ENCODE peak calls at places on chromosomes 5 and 9, in eight cellular contexts. M is HT-29; Z is foreskin fibroblast; Q is astrocyte of the spinal cord; D is D341Med; R is mesenteric fat pad; V is activated effector memory CD4-positive, alpha-beta T cell treated with anti-CD3 and anti-CD28 coated beads, Interleukin-2, amount 50 U/mL, for 16 hours; H is astrocyte of the cerebellum. C is an unnamed sample.

GRCh38 chr5:72454996-72455395 is 52.2 kb downstream of the ZNF366 start:
- DNase-seq in M (no peak), Z (no peak), Q (no peak), D (no peak), R (no peak), V (no peak), H (no peak), C (no peak)

GRCh38 chr9:124697326-124698200 is 73.5 kb downstream of the NR6A1 start:
- DNase-seq in M (no peak), Z (peak; percentile 11), Q (peak; percentile 63), D (no peak), R (no peak), V (no peak), H (no peak), C (peak; percentile 40)

GRCh38 chr5:10304932-10305331 is 2.8 kb downstream of the CMBL start:
- DNase-seq in M (peak; percentile 62), Z (no peak), Q (no peak), D (no peak), R (no peak), V (no peak), H (no peak), C (no peak)

GRCh38 chr5:141734501-141735231 is 52.6 kb upstream of the ARAP3 start:
- DNase-seq in M (peak; percentile 59), Z (peak; percentile 81), Q (peak; percentile 54), D (no peak), R (no peak), V (no peak), H (peak; percentile 29), C (peak; percentile 66)

GRCh38 chr9:346114-346513 is 131.4 kb downstream of the DOCK8 start:
- DNase-seq in M (no peak), Z (no peak), Q (no peak), D (peak; percentile 48), R (no peak), V (no peak), H (no peak), C (no peak)

GRCh38 chr9:133421615-133422542 is at the start of gene ADAMTS13:
- DNase-seq in M (no peak), Z (peak; percentile 26), Q (no peak), D (no peak), R (no peak), V (peak; percentile 67), H (no peak), C (no peak)

GRCh38 chr5:171615201-171616001 is 170.2 kb upstream of the SMIM23 start:
- DNase-seq in M (no peak), Z (peak; percentile 36), Q (no peak), D (no peak), R (peak; percentile 77), V (no peak), H (no peak), C (no peak)

GRCh38 chr9:129946596-129946995 is 96.4 kb downstream of the FNBP1 start:
- DNase-seq in M (no peak), Z (no peak), Q (no peak), D (no peak), R (no peak), V (no peak), H (no peak), C (no peak)

GRCh38 chr9:121278535-121279169 is 10.7 kb downstream of the GSN start:
- DNase-seq in M (peak; percentile 55), Z (peak; percentile 99), Q (peak; percentile 99), D (peak; percentile 72), R (no peak), V (no peak), H (peak; percentile 93), C (peak; percentile 98)

C was measured in mammary epithelial cell.